ENCODE peak calls at places on chromosomes 12 and 14, in four cellular contexts. One of them, this sample, is unnamed.

GRCh38 chr12:66594688-66595087 is 84.2 kb downstream of the GRIP1 start:
- DNase-seq in Peyer's patch: no peak
- DNase-seq in epithelial cell of esophagus: peak
- DNase-seq in foreskin keratinocyte: no peak
- DNase-seq in this sample: peak

GRCh38 chr14:64507376-64508156 is 3.0 kb downstream of the ZBTB1 start:
- DNase-seq in Peyer's patch: peak
- DNase-seq in epithelial cell of esophagus: peak
- DNase-seq in foreskin keratinocyte: peak
- DNase-seq in this sample: peak

GRCh38 chr12:1591029-1591428 is 3.4 kb downstream of the FBXL14 start:
- DNase-seq in Peyer's patch: peak
- DNase-seq in epithelial cell of esophagus: peak
- DNase-seq in foreskin keratinocyte: no peak
- DNase-seq in this sample: peak

GRCh38 chr12:38921025-38921677 is 15.8 kb upstream of the CPNE8 start:
- DNase-seq in Peyer's patch: peak
- DNase-seq in epithelial cell of esophagus: peak
- DNase-seq in foreskin keratinocyte: peak
- DNase-seq in this sample: peak

GRCh38 chr14:68144051-68144681 is 324.6 kb downstream of the RAD51B start:
- DNase-seq in Peyer's patch: peak
- DNase-seq in epithelial cell of esophagus: no peak
- DNase-seq in foreskin keratinocyte: no peak
- DNase-seq in this sample: no peak

GRCh38 chr14:42715316-42715715 is 1108.6 kb downstream of the LRFN5 start:
- DNase-seq in Peyer's patch: no peak
- DNase-seq in epithelial cell of esophagus: peak
- DNase-seq in foreskin keratinocyte: peak
- DNase-seq in this sample: peak

GRCh38 chr14:85535316-85535715 is 5.4 kb downstream of the FLRT2 start:
- DNase-seq in Peyer's patch: no peak
- DNase-seq in epithelial cell of esophagus: no peak
- DNase-seq in foreskin keratinocyte: no peak
- DNase-seq in this sample: no peak

GRCh38 chr12:87952850-87953249 is 76.4 kb downstream of the C12orf50 start:
- DNase-seq in Peyer's patch: no peak
- DNase-seq in epithelial cell of esophagus: no peak
- DNase-seq in foreskin keratinocyte: no peak
- DNase-seq in this sample: no peak

GRCh38 chr12:119804011-119804641 is 73.0 kb downstream of the CIT start:
- DNase-seq in Peyer's patch: no peak
- DNase-seq in epithelial cell of esophagus: peak
- DNase-seq in foreskin keratinocyte: peak
- DNase-seq in this sample: peak

GRCh38 chr12:109018276-109018675 is 2.6 kb downstream of the SVOP start:
- DNase-seq in Peyer's patch: no peak
- DNase-seq in epithelial cell of esophagus: no peak
- DNase-seq in foreskin keratinocyte: no peak
- DNase-seq in this sample: no peak

GRCh38 chr12:46677749-46678148 is 148.0 kb downstream of the SLC38A4 start:
- DNase-seq in Peyer's patch: no peak
- DNase-seq in epithelial cell of esophagus: peak
- DNase-seq in foreskin keratinocyte: peak
- DNase-seq in this sample: peak

GRCh38 chr12:67630373-67631088 is 18.0 kb upstream of the DYRK2 start:
- DNase-seq in Peyer's patch: peak
- DNase-seq in epithelial cell of esophagus: no peak
- DNase-seq in foreskin keratinocyte: no peak
- DNase-seq in this sample: no peak

GRCh38 chr14:90406384-90406798 is 9.6 kb downstream of the CALM1 start:
- DNase-seq in Peyer's patch: no peak
- DNase-seq in epithelial cell of esophagus: no peak
- DNase-seq in foreskin keratinocyte: no peak
- DNase-seq in this sample: no peak

GRCh38 chr14:24310387-24310665 is 386 bp downstream of the LTB4R2 start:
- DNase-seq in Peyer's patch: no peak
- DNase-seq in epithelial cell of esophagus: no peak
- DNase-seq in foreskin keratinocyte: no peak
- DNase-seq in this sample: no peak

GRCh38 chr14:28599605-28600004 is 167.0 kb upstream of the FOXG1 start:
- DNase-seq in Peyer's patch: no peak
- DNase-seq in epithelial cell of esophagus: no peak
- DNase-seq in foreskin keratinocyte: no peak
- DNase-seq in this sample: no peak

GRCh38 chr14:102616799-102617198 is 24.4 kb downstream of the RCOR1 start:
- DNase-seq in Peyer's patch: no peak
- DNase-seq in epithelial cell of esophagus: no peak
- DNase-seq in foreskin keratinocyte: no peak
- DNase-seq in this sample: no peak

GRCh38 chr12:20950248-20950647 is 139.7 kb downstream of the SLCO1B3 start:
- DNase-seq in Peyer's patch: no peak
- DNase-seq in epithelial cell of esophagus: peak
- DNase-seq in foreskin keratinocyte: no peak
- DNase-seq in this sample: peak
- TF ChIP-seq CTCF in Peyer's patch: peak
- TF ChIP-seq CTCF in epithelial cell of esophagus: peak
- TF ChIP-seq CTCF in foreskin keratinocyte: peak
- TF ChIP-seq CTCF in this sample: peak

GRCh38 chr14:20866963-20867362 is 24.2 kb upstream of the RNASE3 start:
- DNase-seq in Peyer's patch: no peak
- DNase-seq in epithelial cell of esophagus: no peak
- DNase-seq in foreskin keratinocyte: no peak
- DNase-seq in this sample: no peak
- TF ChIP-seq CTCF in Peyer's patch: peak
- TF ChIP-seq CTCF in epithelial cell of esophagus: peak
- TF ChIP-seq CTCF in foreskin keratinocyte: peak
- TF ChIP-seq CTCF in this sample: no peak

GRCh38 chr12:107058190-107058589 is 35.2 kb downstream of the CRY1 start:
- DNase-seq in Peyer's patch: no peak
- DNase-seq in epithelial cell of esophagus: no peak
- DNase-seq in foreskin keratinocyte: no peak
- DNase-seq in this sample: no peak

GRCh38 chr12:107053709-107054108 is 39.6 kb downstream of the CRY1 start:
- DNase-seq in Peyer's patch: no peak
- DNase-seq in epithelial cell of esophagus: no peak
- DNase-seq in foreskin keratinocyte: no peak
- DNase-seq in this sample: no peak

DNA sequence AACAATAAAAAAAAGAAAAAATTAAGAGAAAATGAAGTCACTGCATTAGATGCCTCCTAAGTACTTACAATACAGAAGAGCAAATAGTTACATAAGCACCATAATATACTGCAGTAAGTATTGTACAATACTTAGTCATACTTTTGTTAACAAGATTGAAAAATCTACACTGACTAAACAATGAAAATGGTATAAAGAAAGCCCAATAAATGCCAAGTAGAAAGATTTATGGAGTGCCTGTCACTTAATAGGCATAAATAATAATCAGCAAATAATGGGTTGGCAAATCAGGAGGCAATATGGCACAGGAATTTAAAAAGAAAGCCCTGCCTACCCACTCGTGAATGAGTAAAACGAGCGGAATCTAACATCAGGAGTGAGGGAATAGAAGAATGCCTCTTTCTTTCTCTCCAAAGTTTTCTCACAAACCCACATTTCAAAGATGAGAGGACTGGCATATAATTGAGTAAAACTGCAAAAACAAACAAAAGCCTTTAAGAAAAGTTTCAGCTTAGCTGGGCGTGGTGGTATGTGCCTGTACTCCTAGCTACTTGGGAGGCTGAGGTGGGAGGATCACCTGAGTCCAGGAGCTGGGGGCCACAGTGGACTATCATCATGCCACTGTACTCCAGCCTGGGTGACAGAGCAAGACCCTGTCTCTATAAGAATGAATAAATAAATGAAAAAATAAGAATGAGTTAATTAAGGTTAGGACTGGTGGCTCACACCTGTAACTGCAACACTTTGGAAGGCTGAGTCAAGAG is 36.1 kb downstream of the CRY1 start:
- DNase-seq in Peyer's patch: no peak
- DNase-seq in epithelial cell of esophagus: peak
- DNase-seq in foreskin keratinocyte: peak
- DNase-seq in this sample: peak
- TF ChIP-seq CTCF in Peyer's patch: no peak
- TF ChIP-seq CTCF in epithelial cell of esophagus: no peak
- TF ChIP-seq CTCF in foreskin keratinocyte: no peak
- TF ChIP-seq CTCF in this sample: no peak

GRCh38 chr14:76968621-76969063 is 59.9 kb downstream of the IRF2BPL start:
- DNase-seq in Peyer's patch: no peak
- DNase-seq in epithelial cell of esophagus: no peak
- DNase-seq in foreskin keratinocyte: no peak
- DNase-seq in this sample: no peak
- TF ChIP-seq CTCF in Peyer's patch: no peak
- TF ChIP-seq CTCF in epithelial cell of esophagus: no peak
- TF ChIP-seq CTCF in foreskin keratinocyte: no peak
- TF ChIP-seq CTCF in this sample: no peak

GRCh38 chr12:15858348-15858747 is 23.8 kb upstream of the STRAP start:
- DNase-seq in Peyer's patch: no peak
- DNase-seq in epithelial cell of esophagus: no peak
- DNase-seq in foreskin keratinocyte: no peak
- DNase-seq in this sample: no peak
- TF ChIP-seq CTCF in Peyer's patch: no peak
- TF ChIP-seq CTCF in epithelial cell of esophagus: no peak
- TF ChIP-seq CTCF in foreskin keratinocyte: no peak
- TF ChIP-seq CTCF in this sample: no peak

GRCh38 chr12:122500685-122501488 is at the start of gene ZCCHC8:
- DNase-seq in Peyer's patch: peak
- DNase-seq in epithelial cell of esophagus: peak
- DNase-seq in foreskin keratinocyte: peak
- DNase-seq in this sample: peak
- TF ChIP-seq CTCF in Peyer's patch: peak
- TF ChIP-seq CTCF in epithelial cell of esophagus: no peak
- TF ChIP-seq CTCF in foreskin keratinocyte: peak
- TF ChIP-seq CTCF in this sample: no peak

GRCh38 chr12:76201316-76201715 is 116.8 kb upstream of the NAP1L1 start:
- DNase-seq in Peyer's patch: no peak
- DNase-seq in epithelial cell of esophagus: no peak
- DNase-seq in foreskin keratinocyte: no peak
- DNase-seq in this sample: no peak
- TF ChIP-seq CTCF in Peyer's patch: no peak
- TF ChIP-seq CTCF in epithelial cell of esophagus: no peak
- TF ChIP-seq CTCF in foreskin keratinocyte: no peak
- TF ChIP-seq CTCF in this sample: no peak

DNA sequence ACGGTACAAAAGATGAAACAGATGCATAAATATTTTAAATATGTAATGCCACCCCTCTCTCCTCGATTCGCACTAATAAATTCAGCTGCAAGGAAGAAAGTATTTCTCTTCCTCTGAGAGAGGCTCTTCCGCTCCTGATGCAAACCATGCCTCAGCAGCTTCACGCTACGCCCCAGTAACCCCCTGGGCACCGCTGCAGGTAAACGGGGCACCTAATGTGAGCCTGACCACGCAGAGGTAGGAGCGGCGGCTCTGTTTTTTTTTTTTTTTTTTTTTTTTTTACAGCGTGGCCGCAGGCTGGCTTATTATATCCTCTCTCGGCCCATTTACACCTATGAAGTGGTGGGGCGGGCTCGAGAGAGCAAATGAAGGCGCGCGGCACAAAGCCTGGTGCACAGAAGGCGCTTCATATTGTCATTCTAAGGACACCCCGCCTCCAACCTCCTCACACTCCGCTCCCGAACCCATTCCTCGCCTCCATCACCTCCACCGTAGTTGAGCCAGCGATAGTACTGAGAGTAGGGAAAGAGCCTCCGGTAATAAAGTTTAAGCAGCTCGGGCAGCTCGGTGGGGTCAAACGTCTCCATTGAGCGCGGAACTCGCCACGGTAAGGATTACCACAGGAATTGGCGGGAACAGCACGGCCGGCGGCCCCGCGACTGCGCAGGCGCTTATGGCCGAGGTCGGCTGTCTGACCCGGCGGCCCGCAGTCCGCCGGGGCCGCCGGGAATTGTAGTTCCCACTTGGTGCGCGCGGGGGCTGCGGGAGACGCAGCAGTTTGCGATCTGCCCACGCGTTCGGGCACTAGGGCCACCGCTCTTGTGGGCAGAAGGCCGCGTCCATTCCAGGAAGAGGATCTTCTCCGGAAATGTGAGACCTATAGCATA is at the start of gene PRIM1:
- DNase-seq in Peyer's patch: peak
- DNase-seq in epithelial cell of esophagus: peak
- DNase-seq in foreskin keratinocyte: peak
- DNase-seq in this sample: peak
- TF ChIP-seq CTCF in Peyer's patch: peak
- TF ChIP-seq CTCF in epithelial cell of esophagus: no peak
- TF ChIP-seq CTCF in foreskin keratinocyte: no peak
- TF ChIP-seq CTCF in this sample: no peak

GRCh38 chr14:93903342-93904184 is 23.6 kb upstream of the FAM181A start:
- DNase-seq in Peyer's patch: no peak
- DNase-seq in epithelial cell of esophagus: peak
- DNase-seq in foreskin keratinocyte: no peak
- DNase-seq in this sample: no peak
- TF ChIP-seq CTCF in Peyer's patch: no peak
- TF ChIP-seq CTCF in epithelial cell of esophagus: no peak
- TF ChIP-seq CTCF in foreskin keratinocyte: peak
- TF ChIP-seq CTCF in this sample: no peak

GRCh38 chr12:128612150-128612850 is 211.5 kb downstream of the SLC15A4 start:
- DNase-seq in Peyer's patch: no peak
- DNase-seq in epithelial cell of esophagus: no peak
- DNase-seq in foreskin keratinocyte: no peak
- DNase-seq in this sample: no peak

GRCh38 chr12:128617304-128617833 is 206.4 kb downstream of the SLC15A4 start:
- DNase-seq in Peyer's patch: no peak
- DNase-seq in epithelial cell of esophagus: no peak
- DNase-seq in foreskin keratinocyte: no peak
- DNase-seq in this sample: no peak

GRCh38 chr12:128619263-128619662 is 204.5 kb downstream of the SLC15A4 start:
- DNase-seq in Peyer's patch: no peak
- DNase-seq in epithelial cell of esophagus: no peak
- DNase-seq in foreskin keratinocyte: no peak
- DNase-seq in this sample: no peak

GRCh38 chr12:128609861-128610260 is 213.9 kb downstream of the SLC15A4 start:
- DNase-seq in Peyer's patch: no peak
- DNase-seq in epithelial cell of esophagus: no peak
- DNase-seq in foreskin keratinocyte: no peak
- DNase-seq in this sample: no peak

GRCh38 chr12:128613821-128614220 is 209.9 kb downstream of the SLC15A4 start:
- DNase-seq in Peyer's patch: no peak
- DNase-seq in epithelial cell of esophagus: no peak
- DNase-seq in foreskin keratinocyte: no peak
- DNase-seq in this sample: no peak
- TF ChIP-seq CTCF in Peyer's patch: no peak
- TF ChIP-seq CTCF in epithelial cell of esophagus: no peak
- TF ChIP-seq CTCF in foreskin keratinocyte: no peak
- TF ChIP-seq CTCF in this sample: no peak